ENCODE peak calls at places on chromosome 18, in five cellular contexts. One of them, this sample, is unnamed.

GRCh38 chr18:62531078-62531477 is 8.3 kb downstream of the ZCCHC2 start:
- DNase-seq in M059J: no peak
- DNase-seq in activated T-cell treated with anti-CD3 and anti-CD28 coated beads, Interleukin-2, amount 50 U/mL, for 48 hours: no peak
- DNase-seq in stimulated activated CD4-positive, alpha-beta T cell treated with anti-CD3 and anti-CD28 coated beads, Interleukin-1b, Interleukin-23, amount 100 ng/mL, for 24 hours: no peak
- DNase-seq in T1000: no peak
- DNase-seq in this sample: no peak

GRCh38 chr18:12890964-12891363 is 6.9 kb upstream of the PTPN2 start:
- DNase-seq in M059J: no peak
- DNase-seq in activated T-cell treated with anti-CD3 and anti-CD28 coated beads, Interleukin-2, amount 50 U/mL, for 48 hours: no peak
- DNase-seq in stimulated activated CD4-positive, alpha-beta T cell treated with anti-CD3 and anti-CD28 coated beads, Interleukin-1b, Interleukin-23, amount 100 ng/mL, for 24 hours: no peak
- DNase-seq in T1000: no peak
- DNase-seq in this sample: no peak

GRCh38 chr18:26772691-26773090 is 92.8 kb downstream of the AQP4 start:
- DNase-seq in T1000: no peak
- DNase-seq in M059J: no peak
- DNase-seq in stimulated activated CD4-positive, alpha-beta T cell treated with anti-CD3 and anti-CD28 coated beads, Interleukin-1b, Interleukin-23, amount 100 ng/mL, for 24 hours: no peak
- DNase-seq in activated T-cell treated with anti-CD3 and anti-CD28 coated beads, Interleukin-2, amount 50 U/mL, for 48 hours: no peak
- DNase-seq in this sample: no peak

GRCh38 chr18:32441536-32441935 is 29.1 kb downstream of the GAREM1 start:
- DNase-seq in T1000: no peak
- DNase-seq in activated T-cell treated with anti-CD3 and anti-CD28 coated beads, Interleukin-2, amount 50 U/mL, for 48 hours: no peak
- DNase-seq in stimulated activated CD4-positive, alpha-beta T cell treated with anti-CD3 and anti-CD28 coated beads, Interleukin-1b, Interleukin-23, amount 100 ng/mL, for 24 hours: no peak
- DNase-seq in M059J: no peak
- DNase-seq in this sample: no peak

GRCh38 chr18:45760443-45761036 is 36.6 kb downstream of the SLC14A1 start:
- DNase-seq in stimulated activated CD4-positive, alpha-beta T cell treated with anti-CD3 and anti-CD28 coated beads, Interleukin-1b, Interleukin-23, amount 100 ng/mL, for 24 hours: no peak
- DNase-seq in M059J: no peak
- DNase-seq in activated T-cell treated with anti-CD3 and anti-CD28 coated beads, Interleukin-2, amount 50 U/mL, for 48 hours: no peak
- DNase-seq in T1000: no peak
- DNase-seq in this sample: no peak

GRCh38 chr18:8609711-8610441 is 639 bp downstream of the RAB12 start:
- DNase-seq in activated T-cell treated with anti-CD3 and anti-CD28 coated beads, Interleukin-2, amount 50 U/mL, for 48 hours: peak; percentile 32
- DNase-seq in stimulated activated CD4-positive, alpha-beta T cell treated with anti-CD3 and anti-CD28 coated beads, Interleukin-1b, Interleukin-23, amount 100 ng/mL, for 24 hours: no peak
- DNase-seq in M059J: peak; percentile 16
- DNase-seq in T1000: no peak
- DNase-seq in this sample: no peak

GRCh38 chr18:78776151-78776550 is 203.5 kb upstream of the SALL3 start:
- DNase-seq in stimulated activated CD4-positive, alpha-beta T cell treated with anti-CD3 and anti-CD28 coated beads, Interleukin-1b, Interleukin-23, amount 100 ng/mL, for 24 hours: no peak
- DNase-seq in M059J: no peak
- DNase-seq in activated T-cell treated with anti-CD3 and anti-CD28 coated beads, Interleukin-2, amount 50 U/mL, for 48 hours: no peak
- DNase-seq in T1000: no peak
- DNase-seq in this sample: no peak

GRCh38 chr18:63148449-63149199 is 170.9 kb downstream of the BCL2 start:
- DNase-seq in stimulated activated CD4-positive, alpha-beta T cell treated with anti-CD3 and anti-CD28 coated beads, Interleukin-1b, Interleukin-23, amount 100 ng/mL, for 24 hours: no peak
- DNase-seq in T1000: no peak
- DNase-seq in M059J: no peak
- DNase-seq in activated T-cell treated with anti-CD3 and anti-CD28 coated beads, Interleukin-2, amount 50 U/mL, for 48 hours: no peak
- DNase-seq in this sample: no peak

GRCh38 chr18:77095356-77096030 is 37.1 kb downstream of the MBP start:
- DNase-seq in T1000: no peak
- DNase-seq in M059J: no peak
- DNase-seq in stimulated activated CD4-positive, alpha-beta T cell treated with anti-CD3 and anti-CD28 coated beads, Interleukin-1b, Interleukin-23, amount 100 ng/mL, for 24 hours: no peak
- DNase-seq in activated T-cell treated with anti-CD3 and anti-CD28 coated beads, Interleukin-2, amount 50 U/mL, for 48 hours: no peak
- DNase-seq in this sample: no peak

GRCh38 chr18:55607763-55608162 is 19.8 kb upstream of the TCF4 start:
- DNase-seq in M059J: no peak
- DNase-seq in stimulated activated CD4-positive, alpha-beta T cell treated with anti-CD3 and anti-CD28 coated beads, Interleukin-1b, Interleukin-23, amount 100 ng/mL, for 24 hours: no peak
- DNase-seq in activated T-cell treated with anti-CD3 and anti-CD28 coated beads, Interleukin-2, amount 50 U/mL, for 48 hours: no peak
- DNase-seq in T1000: no peak
- DNase-seq in this sample: no peak

GRCh38 chr18:48609820-48610815 is 71.3 kb downstream of the CTIF start:
- DNase-seq in T1000: no peak
- DNase-seq in activated T-cell treated with anti-CD3 and anti-CD28 coated beads, Interleukin-2, amount 50 U/mL, for 48 hours: no peak
- DNase-seq in M059J: peak; percentile 88
- DNase-seq in stimulated activated CD4-positive, alpha-beta T cell treated with anti-CD3 and anti-CD28 coated beads, Interleukin-1b, Interleukin-23, amount 100 ng/mL, for 24 hours: no peak
- DNase-seq in this sample: no peak

GRCh38 chr18:32552421-32553030 is 81.8 kb upstream of the GAREM1 start:
- DNase-seq in M059J: peak; percentile 43
- DNase-seq in stimulated activated CD4-positive, alpha-beta T cell treated with anti-CD3 and anti-CD28 coated beads, Interleukin-1b, Interleukin-23, amount 100 ng/mL, for 24 hours: peak; percentile 21
- DNase-seq in T1000: no peak
- DNase-seq in activated T-cell treated with anti-CD3 and anti-CD28 coated beads, Interleukin-2, amount 50 U/mL, for 48 hours: peak; percentile 43
- DNase-seq in this sample: peak; percentile 35

GRCh38 chr18:55322176-55322735 is 265.7 kb downstream of the TCF4 start:
- DNase-seq in activated T-cell treated with anti-CD3 and anti-CD28 coated beads, Interleukin-2, amount 50 U/mL, for 48 hours: peak; percentile 18
- DNase-seq in stimulated activated CD4-positive, alpha-beta T cell treated with anti-CD3 and anti-CD28 coated beads, Interleukin-1b, Interleukin-23, amount 100 ng/mL, for 24 hours: no peak
- DNase-seq in T1000: peak; percentile 41
- DNase-seq in M059J: peak; percentile 97
- DNase-seq in this sample: peak; percentile 45

GRCh38 chr18:46335551-46336059 is 231.4 kb downstream of the HAUS1 start:
- DNase-seq in activated T-cell treated with anti-CD3 and anti-CD28 coated beads, Interleukin-2, amount 50 U/mL, for 48 hours: no peak
- DNase-seq in stimulated activated CD4-positive, alpha-beta T cell treated with anti-CD3 and anti-CD28 coated beads, Interleukin-1b, Interleukin-23, amount 100 ng/mL, for 24 hours: no peak
- DNase-seq in T1000: no peak
- DNase-seq in M059J: no peak
- DNase-seq in this sample: no peak

GRCh38 chr18:61669320-61669719 is 223.5 kb downstream of the RNF152 start:
- DNase-seq in stimulated activated CD4-positive, alpha-beta T cell treated with anti-CD3 and anti-CD28 coated beads, Interleukin-1b, Interleukin-23, amount 100 ng/mL, for 24 hours: no peak
- DNase-seq in activated T-cell treated with anti-CD3 and anti-CD28 coated beads, Interleukin-2, amount 50 U/mL, for 48 hours: no peak
- DNase-seq in T1000: no peak
- DNase-seq in M059J: peak; percentile 28
- DNase-seq in this sample: no peak

GRCh38 chr18:79384151-79384807 is 11.5 kb upstream of the NFATC1 start:
- DNase-seq in M059J: peak; percentile 9
- DNase-seq in activated T-cell treated with anti-CD3 and anti-CD28 coated beads, Interleukin-2, amount 50 U/mL, for 48 hours: no peak
- DNase-seq in stimulated activated CD4-positive, alpha-beta T cell treated with anti-CD3 and anti-CD28 coated beads, Interleukin-1b, Interleukin-23, amount 100 ng/mL, for 24 hours: no peak
- DNase-seq in T1000: no peak
- DNase-seq in this sample: no peak